ENCODE peak calls at places on chromosomes 2 and 18, in five cellular contexts. S is transverse colon; G is activated naive CD4-positive, alpha-beta T cell; C is lower leg skin; O is stimulated activated CD8-positive, alpha-beta memory T cell treated with anti-CD3 and anti-CD28 coated beads, Interleukin-7, amount 100 ng/mL, for 24 hours. F is an unnamed sample.

GRCh38 chr2:72148391-72148974 is 821 bp upstream of the CYP26B1 start:
- DNase-seq in S (no peak), O (no peak), C (no peak), G (no peak), F (no peak)

GRCh38 chr2:75047907-75048625 is 89.6 kb downstream of the POLE4 start:
- DNase-seq in O (no peak), G (no peak), C (no peak), S (no peak), F (peak)

GRCh38 chr18:62407660-62408059 is 82.5 kb downstream of the TNFRSF11A start:
- DNase-seq in O (no peak), G (no peak), S (no peak), C (no peak), F (no peak)

GRCh38 chr2:29640360-29640759 is 281.0 kb downstream of the ALK start:
- DNase-seq in G (no peak), O (no peak), S (no peak), C (no peak), F (no peak)

GRCh38 chr18:33372442-33372841 is 68.1 kb downstream of the CCDC178 start:
- DNase-seq in O (no peak), S (no peak), C (no peak), G (no peak), F (no peak)

GRCh38 chr2:10019174-10019971 is 24.0 kb upstream of the KLF11 start:
- DNase-seq in G (no peak), O (no peak), C (no peak), S (no peak), F (no peak)

GRCh38 chr2:141654311-141654710 is 476.5 kb downstream of the LRP1B start:
- DNase-seq in G (no peak), O (no peak), S (no peak), C (no peak), F (no peak)

GRCh38 chr2:240972636-240973521 is 25.5 kb upstream of the SNED1 start:
- DNase-seq in O (no peak), S (no peak), C (no peak), G (no peak), F (no peak)

GRCh38 chr18:68796936-68797690 is 767 bp upstream of the CCDC102B start:
- DNase-seq in S (no peak), C (no peak), O (no peak), G (no peak), F (peak)

GRCh38 chr2:48860391-48860790 is 104.9 kb upstream of the LHCGR start:
- DNase-seq in C (no peak), G (no peak), O (no peak), S (no peak), F (no peak)

GRCh38 chr2:197576631-197577030 is 60.8 kb downstream of the MOB4 start:
- DNase-seq in G (no peak), C (peak), S (no peak), O (no peak), F (no peak)

GRCh38 chr2:195710407-195710806 is 53.4 kb downstream of the SLC39A10 start:
- DNase-seq in C (no peak), S (no peak), O (no peak), G (no peak), F (peak)

GRCh38 chr2:212451786-212452200 is 86.8 kb downstream of the ERBB4 start:
- DNase-seq in S (no peak), G (no peak), C (no peak), O (no peak), F (peak)

GRCh38 chr2:70381235-70381634 is 79.4 kb upstream of the FAM136A start:
- DNase-seq in O (no peak), C (no peak), G (no peak), S (no peak), F (peak)

GRCh38 chr2:12081481-12082210 is 335.2 kb downstream of the LPIN1 start:
- DNase-seq in G (no peak), O (no peak), C (no peak), S (no peak), F (peak)

GRCh38 chr2:108377411-108377810 is 343 bp upstream of the SULT1C4 start:
- DNase-seq in S (no peak), G (no peak), C (no peak), O (no peak), F (no peak)

GRCh38 chr2:7672027-7672684 is 754.9 kb downstream of the RNF144A start:
- DNase-seq in C (no peak), G (peak), S (peak), O (peak), F (no peak)

GRCh38 chr2:240395896-240396622 is 39.4 kb upstream of the GPC1 start:
- DNase-seq in S (no peak), G (no peak), C (no peak), O (no peak), F (no peak)

GRCh38 chr2:29729932-29730331 is 191.5 kb downstream of the ALK start:
- DNase-seq in O (no peak), G (no peak), S (no peak), C (no peak), F (no peak)

GRCh38 chr18:49648811-49649210 is 87.0 kb downstream of the LIPG start:
- DNase-seq in C (no peak), S (no peak), O (no peak), G (no peak), F (no peak)

GRCh38 chr2:79271456-79271855 is 111.9 kb upstream of the REG3A start:
- DNase-seq in S (no peak), O (no peak), G (no peak), C (no peak), F (no peak)